ENCODE peak calls at places on chromosome 15, in six cellular contexts. One of them, this sample, is unnamed.

GRCh38 chr15:40266828-40267304 is 16.0 kb downstream of the ANKRD63 start:
- DNase-seq in cardiac fibroblast: peak
- DNase-seq in choroid plexus epithelial cell: peak
- DNase-seq in fibroblast of pulmonary artery: peak
- DNase-seq in neural crest cell: no peak
- DNase-seq in body of pancreas: peak
- DNase-seq in this sample: no peak

GRCh38 chr15:77023576-77024272 is 28.8 kb downstream of the PSTPIP1 start:
- DNase-seq in cardiac fibroblast: no peak
- DNase-seq in choroid plexus epithelial cell: no peak
- DNase-seq in fibroblast of pulmonary artery: no peak
- DNase-seq in neural crest cell: no peak
- DNase-seq in body of pancreas: no peak
- DNase-seq in this sample: no peak

GRCh38 chr15:33492434-33493052 is 181.8 kb downstream of the RYR3 start:
- DNase-seq in cardiac fibroblast: no peak
- DNase-seq in choroid plexus epithelial cell: no peak
- DNase-seq in fibroblast of pulmonary artery: no peak
- DNase-seq in neural crest cell: no peak
- DNase-seq in body of pancreas: no peak
- DNase-seq in this sample: no peak

GRCh38 chr15:91070872-91071271 is 29.2 kb upstream of the SV2B start:
- DNase-seq in cardiac fibroblast: no peak
- DNase-seq in choroid plexus epithelial cell: no peak
- DNase-seq in fibroblast of pulmonary artery: no peak
- DNase-seq in neural crest cell: no peak
- DNase-seq in body of pancreas: no peak
- DNase-seq in this sample: no peak

GRCh38 chr15:85592148-85592547 is 202.6 kb downstream of the KLHL25 start:
- DNase-seq in cardiac fibroblast: peak
- DNase-seq in choroid plexus epithelial cell: peak
- DNase-seq in fibroblast of pulmonary artery: peak
- DNase-seq in neural crest cell: no peak
- DNase-seq in body of pancreas: no peak
- DNase-seq in this sample: no peak

GRCh38 chr15:74840851-74841760 is 1.9 kb downstream of the ULK3 start:
- DNase-seq in cardiac fibroblast: no peak
- DNase-seq in choroid plexus epithelial cell: no peak
- DNase-seq in fibroblast of pulmonary artery: no peak
- DNase-seq in neural crest cell: no peak
- DNase-seq in body of pancreas: no peak
- DNase-seq in this sample: no peak

GRCh38 chr15:45399381-45400212 is 21.3 kb upstream of the GATM start:
- DNase-seq in cardiac fibroblast: peak
- DNase-seq in choroid plexus epithelial cell: peak
- DNase-seq in fibroblast of pulmonary artery: peak
- DNase-seq in neural crest cell: no peak
- DNase-seq in body of pancreas: no peak
- DNase-seq in this sample: no peak

GRCh38 chr15:68668926-68669600 is 90.3 kb downstream of the CORO2B start:
- DNase-seq in cardiac fibroblast: no peak
- DNase-seq in choroid plexus epithelial cell: no peak
- DNase-seq in fibroblast of pulmonary artery: no peak
- DNase-seq in neural crest cell: no peak
- DNase-seq in body of pancreas: no peak
- DNase-seq in this sample: no peak

GRCh38 chr15:85277847-85278246 is 102.6 kb upstream of the AKAP13 start:
- DNase-seq in cardiac fibroblast: no peak
- DNase-seq in choroid plexus epithelial cell: no peak
- DNase-seq in fibroblast of pulmonary artery: no peak
- DNase-seq in neural crest cell: no peak
- DNase-seq in body of pancreas: no peak
- DNase-seq in this sample: no peak

GRCh38 chr15:77037475-77038209 is 33.3 kb downstream of the TSPAN3 start:
- DNase-seq in cardiac fibroblast: no peak
- DNase-seq in choroid plexus epithelial cell: no peak
- DNase-seq in fibroblast of pulmonary artery: no peak
- DNase-seq in neural crest cell: no peak
- DNase-seq in body of pancreas: no peak
- DNase-seq in this sample: no peak

GRCh38 chr15:57288926-57289650 is 87.2 kb upstream of the CGNL1 start:
- DNase-seq in cardiac fibroblast: no peak
- DNase-seq in choroid plexus epithelial cell: no peak
- DNase-seq in fibroblast of pulmonary artery: no peak
- DNase-seq in neural crest cell: no peak
- DNase-seq in body of pancreas: no peak
- DNase-seq in this sample: no peak

GRCh38 chr15:88487796-88488523 is 20.5 kb downstream of the MRPS11 start:
- DNase-seq in cardiac fibroblast: no peak
- DNase-seq in choroid plexus epithelial cell: no peak
- DNase-seq in fibroblast of pulmonary artery: no peak
- DNase-seq in neural crest cell: no peak
- DNase-seq in body of pancreas: no peak
- DNase-seq in this sample: no peak

GRCh38 chr15:95284933-95285401 is 1045.5 kb upstream of the NR2F2 start:
- DNase-seq in cardiac fibroblast: peak
- DNase-seq in choroid plexus epithelial cell: peak
- DNase-seq in fibroblast of pulmonary artery: peak
- DNase-seq in neural crest cell: no peak
- DNase-seq in body of pancreas: no peak
- DNase-seq in this sample: no peak

GRCh38 chr15:85974348-85974705 is 105.3 kb upstream of the AGBL1 start:
- DNase-seq in cardiac fibroblast: no peak
- DNase-seq in choroid plexus epithelial cell: peak
- DNase-seq in fibroblast of pulmonary artery: no peak
- DNase-seq in neural crest cell: no peak
- DNase-seq in body of pancreas: no peak
- DNase-seq in this sample: no peak

GRCh38 chr15:90828111-90828510 is 40.3 kb upstream of the FURIN start:
- DNase-seq in cardiac fibroblast: no peak
- DNase-seq in choroid plexus epithelial cell: no peak
- DNase-seq in fibroblast of pulmonary artery: no peak
- DNase-seq in neural crest cell: no peak
- DNase-seq in body of pancreas: no peak
- DNase-seq in this sample: no peak

GRCh38 chr15:55695432-55695831 is 47.5 kb downstream of the PRTG start:
- DNase-seq in cardiac fibroblast: no peak
- DNase-seq in choroid plexus epithelial cell: no peak
- DNase-seq in fibroblast of pulmonary artery: no peak
- DNase-seq in neural crest cell: no peak
- DNase-seq in body of pancreas: no peak
- DNase-seq in this sample: no peak

GRCh38 chr15:19899021-19899824 is 642.4 kb downstream of the GOLGA6L6 start:
- DNase-seq in cardiac fibroblast: no peak
- DNase-seq in choroid plexus epithelial cell: no peak
- DNase-seq in fibroblast of pulmonary artery: no peak
- DNase-seq in neural crest cell: no peak
- DNase-seq in body of pancreas: no peak
- DNase-seq in this sample: no peak

GRCh38 chr15:78360426-78360825 is 20.3 kb downstream of the CRABP1 start:
- DNase-seq in cardiac fibroblast: peak
- DNase-seq in choroid plexus epithelial cell: no peak
- DNase-seq in fibroblast of pulmonary artery: no peak
- DNase-seq in neural crest cell: no peak
- DNase-seq in body of pancreas: no peak
- DNase-seq in this sample: no peak

DNA sequence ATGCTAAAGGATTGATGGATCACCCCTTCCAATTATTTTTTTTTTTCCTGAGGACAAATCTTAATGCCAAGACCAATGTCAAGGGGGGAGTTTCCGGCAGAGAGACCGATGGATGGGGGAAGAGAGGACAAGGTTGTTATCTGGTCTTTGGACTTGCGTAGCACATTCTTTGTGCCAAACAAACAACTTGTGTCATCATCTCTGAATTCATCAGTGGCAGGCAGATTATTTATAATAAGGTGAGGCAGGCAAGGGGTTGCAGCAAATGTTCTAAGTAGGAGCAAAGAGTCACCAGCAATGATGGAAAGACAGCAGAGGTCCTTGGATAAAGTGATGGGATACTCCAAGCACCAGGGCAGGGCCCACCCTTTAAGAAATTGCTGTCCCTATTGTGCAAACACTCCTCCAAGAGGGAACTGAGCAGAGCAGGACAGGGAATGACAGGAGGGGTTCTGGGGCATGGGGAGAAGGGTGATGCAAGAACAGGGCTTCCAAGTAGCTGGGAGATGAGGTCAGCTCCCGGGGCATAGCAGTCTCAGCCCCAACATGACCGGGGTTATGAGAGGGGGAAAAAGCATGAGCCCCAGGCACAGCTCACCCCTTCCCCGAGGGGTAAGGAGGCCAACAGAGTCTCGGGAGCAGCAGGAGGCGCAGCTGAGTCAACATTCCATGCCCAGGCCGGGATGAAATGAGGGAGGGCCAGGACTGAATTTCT is 57.4 kb downstream of the ANXA2 start:
- DNase-seq in cardiac fibroblast: no peak
- DNase-seq in choroid plexus epithelial cell: peak
- DNase-seq in fibroblast of pulmonary artery: no peak
- DNase-seq in neural crest cell: no peak
- DNase-seq in body of pancreas: no peak
- DNase-seq in this sample: no peak
- TF ChIP-seq CTCF in cardiac fibroblast: peak
- TF ChIP-seq CTCF in choroid plexus epithelial cell: peak
- TF ChIP-seq CTCF in fibroblast of pulmonary artery: no peak
- TF ChIP-seq CTCF in neural crest cell: no peak
- TF ChIP-seq CTCF in body of pancreas: no peak
- TF ChIP-seq CTCF in this sample: no peak

GRCh38 chr15:27912283-27912682 is 186.8 kb downstream of the OCA2 start:
- DNase-seq in cardiac fibroblast: no peak
- DNase-seq in choroid plexus epithelial cell: no peak
- DNase-seq in fibroblast of pulmonary artery: no peak
- DNase-seq in neural crest cell: no peak
- DNase-seq in body of pancreas: no peak
- DNase-seq in this sample: no peak
- TF ChIP-seq CTCF in cardiac fibroblast: no peak
- TF ChIP-seq CTCF in choroid plexus epithelial cell: peak
- TF ChIP-seq CTCF in fibroblast of pulmonary artery: no peak
- TF ChIP-seq CTCF in neural crest cell: peak
- TF ChIP-seq CTCF in body of pancreas: no peak
- TF ChIP-seq CTCF in this sample: no peak

GRCh38 chr15:49215768-49216739 is 46.0 kb downstream of the GALK2 start:
- DNase-seq in cardiac fibroblast: peak
- DNase-seq in choroid plexus epithelial cell: peak
- DNase-seq in fibroblast of pulmonary artery: no peak
- DNase-seq in neural crest cell: no peak
- DNase-seq in body of pancreas: peak
- DNase-seq in this sample: no peak
- TF ChIP-seq CTCF in cardiac fibroblast: no peak
- TF ChIP-seq CTCF in choroid plexus epithelial cell: peak
- TF ChIP-seq CTCF in fibroblast of pulmonary artery: no peak
- TF ChIP-seq CTCF in neural crest cell: peak
- TF ChIP-seq CTCF in body of pancreas: peak
- TF ChIP-seq CTCF in this sample: no peak

GRCh38 chr15:64164436-64164835 is 1.6 kb upstream of the PPIB start:
- DNase-seq in cardiac fibroblast: no peak
- DNase-seq in choroid plexus epithelial cell: no peak
- DNase-seq in fibroblast of pulmonary artery: no peak
- DNase-seq in neural crest cell: no peak
- DNase-seq in body of pancreas: no peak
- DNase-seq in this sample: no peak

GRCh38 chr15:64162478-64162868 is 349 bp downstream of the PPIB start:
- DNase-seq in cardiac fibroblast: no peak
- DNase-seq in choroid plexus epithelial cell: no peak
- DNase-seq in fibroblast of pulmonary artery: no peak
- DNase-seq in neural crest cell: no peak
- DNase-seq in body of pancreas: no peak
- DNase-seq in this sample: no peak

GRCh38 chr15:64162869-64163661 is at the start of gene PPIB:
- DNase-seq in cardiac fibroblast: peak
- DNase-seq in choroid plexus epithelial cell: peak
- DNase-seq in fibroblast of pulmonary artery: peak
- DNase-seq in neural crest cell: peak
- DNase-seq in body of pancreas: peak
- DNase-seq in this sample: peak

GRCh38 chr15:64163662-64164362 is 990 bp upstream of the PPIB start:
- DNase-seq in cardiac fibroblast: peak
- DNase-seq in choroid plexus epithelial cell: peak
- DNase-seq in fibroblast of pulmonary artery: no peak
- DNase-seq in neural crest cell: no peak
- DNase-seq in body of pancreas: peak
- DNase-seq in this sample: no peak

DNA sequence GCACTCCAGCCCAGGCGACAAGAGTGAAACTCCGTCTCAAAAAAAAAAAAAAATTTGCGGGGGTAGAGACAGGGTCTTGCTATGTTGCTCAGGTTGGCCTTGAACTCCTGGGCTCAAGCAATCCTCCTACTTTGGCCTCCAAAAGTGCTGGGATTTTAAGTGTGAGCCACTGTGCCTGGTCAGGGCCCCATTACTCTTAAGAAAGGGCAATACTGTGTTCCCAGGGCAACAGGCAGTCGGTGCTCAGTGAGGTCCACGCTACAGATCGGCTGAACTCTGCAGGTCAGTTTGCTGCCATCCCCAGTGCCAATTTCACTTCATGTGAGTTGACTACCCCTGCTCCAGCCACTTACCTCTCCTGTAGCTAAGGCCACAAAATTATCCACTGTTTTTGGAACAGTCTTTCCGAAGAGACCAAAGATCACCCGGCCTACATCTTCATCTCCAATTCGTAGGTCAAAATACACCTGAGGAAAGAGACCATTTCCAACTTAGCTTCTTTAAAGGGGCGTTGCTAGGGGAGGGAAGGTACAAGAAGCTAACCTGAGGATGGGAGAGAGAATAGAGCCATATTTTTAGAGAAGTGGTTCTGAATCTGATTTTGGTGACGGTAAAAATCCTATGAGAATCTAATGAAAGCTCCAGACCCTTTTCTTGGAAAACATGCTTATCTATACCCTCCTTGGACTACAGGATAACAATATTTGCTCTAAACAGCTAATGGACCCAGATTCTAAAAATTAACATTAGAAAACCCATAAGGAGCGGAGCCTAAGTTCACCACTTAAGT is 939 bp downstream of the PPIB start:
- DNase-seq in cardiac fibroblast: no peak
- DNase-seq in choroid plexus epithelial cell: no peak
- DNase-seq in fibroblast of pulmonary artery: no peak
- DNase-seq in neural crest cell: no peak
- DNase-seq in body of pancreas: no peak
- DNase-seq in this sample: no peak
- TF ChIP-seq CTCF in cardiac fibroblast: no peak
- TF ChIP-seq CTCF in choroid plexus epithelial cell: no peak
- TF ChIP-seq CTCF in fibroblast of pulmonary artery: no peak
- TF ChIP-seq CTCF in neural crest cell: no peak
- TF ChIP-seq CTCF in body of pancreas: no peak
- TF ChIP-seq CTCF in this sample: no peak

DNA sequence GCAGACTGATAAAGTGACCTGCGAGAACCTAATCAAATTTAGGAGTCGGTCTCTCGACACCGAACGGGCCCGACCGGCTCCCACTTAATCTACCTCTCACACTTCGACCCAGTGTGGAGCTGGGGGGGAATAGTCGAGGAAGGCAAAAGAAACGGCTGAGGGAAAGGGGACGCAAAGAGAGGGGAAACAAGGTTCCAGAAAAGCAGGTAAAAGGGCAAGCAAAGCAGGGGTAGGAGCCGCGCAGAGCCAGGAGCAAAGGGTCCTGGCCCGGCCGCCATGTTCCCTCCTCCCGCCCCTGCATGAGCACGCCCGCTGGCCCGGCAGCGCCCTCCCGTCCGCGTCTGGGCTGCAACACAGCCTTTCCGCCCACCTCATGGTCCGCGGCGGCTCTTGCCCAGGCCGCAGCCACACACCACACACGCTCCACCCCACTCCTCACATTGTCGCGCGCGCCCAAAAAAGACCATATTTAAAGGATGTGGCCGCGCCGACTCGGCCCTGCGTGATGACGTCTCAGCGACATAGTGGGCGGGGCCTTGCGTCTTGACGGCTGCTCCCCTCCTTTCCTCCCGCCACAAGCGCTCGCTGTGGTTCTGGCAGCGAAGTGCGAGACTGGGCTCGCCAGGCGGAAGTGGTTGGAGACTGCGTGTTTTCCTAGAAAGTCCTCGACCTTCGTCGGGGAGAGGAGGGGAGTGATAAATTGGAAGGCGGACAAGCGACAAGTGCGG is at the start of gene ICE2:
- DNase-seq in cardiac fibroblast: peak
- DNase-seq in choroid plexus epithelial cell: peak
- DNase-seq in fibroblast of pulmonary artery: peak
- DNase-seq in neural crest cell: peak
- DNase-seq in body of pancreas: peak
- DNase-seq in this sample: peak
- TF ChIP-seq CTCF in cardiac fibroblast: no peak
- TF ChIP-seq CTCF in choroid plexus epithelial cell: no peak
- TF ChIP-seq CTCF in fibroblast of pulmonary artery: no peak
- TF ChIP-seq CTCF in neural crest cell: no peak
- TF ChIP-seq CTCF in body of pancreas: no peak
- TF ChIP-seq CTCF in this sample: no peak

This sample was measured in D721Med.